ENCODE peak calls at places on chromosome 1, in six cellular contexts. W is keratinocyte, S is A549, T is mesendoderm, V is GM23338, B is AG04450. F is an unnamed sample.

GRCh38 chr1:229254910-229255541 is 15.9 kb upstream of the RAB4A start:
- DNase-seq in W (no peak), S (no peak), T (peak), V (peak), B (no peak), F (no peak)

GRCh38 chr1:201137579-201138310 is 10.8 kb upstream of the ASCL5 start:
- DNase-seq in W (no peak), S (no peak), T (no peak), V (no peak), B (peak), F (no peak)

GRCh38 chr1:185338719-185339622 is 21.9 kb upstream of the IVNS1ABP start:
- DNase-seq in W (no peak), S (no peak), T (no peak), V (peak), B (no peak), F (no peak)

GRCh38 chr1:202304370-202304769 is 37.4 kb downstream of the UBE2T start:
- DNase-seq in W (no peak), S (no peak), T (no peak), V (no peak), B (no peak), F (no peak)

GRCh38 chr1:199914546-199914945 is 113.0 kb upstream of the NR5A2 start:
- DNase-seq in W (no peak), S (no peak), T (no peak), V (no peak), B (no peak), F (no peak)

GRCh38 chr1:244833734-244834595 is 1.5 kb upstream of the COX20 start:
- DNase-seq in W (no peak), S (peak), T (peak), V (peak), B (no peak), F (peak)

GRCh38 chr1:108561145-108561458 is 1.2 kb downstream of the EEIG2 start:
- DNase-seq in W (no peak), S (peak), T (no peak), V (no peak), B (no peak), F (no peak)

GRCh38 chr1:226985839-226986463 is 45.9 kb downstream of the COQ8A start:
- DNase-seq in W (no peak), S (no peak), T (no peak), V (no peak), B (no peak), F (no peak)

GRCh38 chr1:66227966-66228365 is 306.0 kb upstream of the SGIP1 start:
- DNase-seq in W (no peak), S (no peak), T (no peak), V (no peak), B (no peak), F (no peak)

GRCh38 chr1:16088996-16089395 is 15.5 kb upstream of the FAM131C start:
- DNase-seq in W (no peak), S (no peak), T (no peak), V (no peak), B (peak), F (no peak)

GRCh38 chr1:154912755-154913154 is 23.8 kb downstream of the PMVK start:
- DNase-seq in W (no peak), S (no peak), T (no peak), V (no peak), B (no peak), F (no peak)

GRCh38 chr1:191026828-191027227 is 549.2 kb upstream of the BRINP3 start:
- DNase-seq in W (no peak), S (no peak), T (no peak), V (no peak), B (no peak), F (no peak)

GRCh38 chr1:173100476-173101107 is 49.9 kb upstream of the TNFSF18 start:
- DNase-seq in W (no peak), S (no peak), T (no peak), V (no peak), B (no peak), F (no peak)

GRCh38 chr1:54310439-54311328 is 95.5 kb downstream of the SSBP3 start:
- DNase-seq in W (no peak), S (peak), T (peak), V (peak), B (no peak), F (no peak)

GRCh38 chr1:12454406-12455391 is 163.3 kb downstream of the DHRS3 start:
- DNase-seq in W (no peak), S (no peak), T (no peak), V (no peak), B (no peak), F (no peak)

GRCh38 chr1:178091986-178092745 is 1.7 kb upstream of the RASAL2 start:
- DNase-seq in W (peak), S (no peak), T (peak), V (no peak), B (no peak), F (no peak)

GRCh38 chr1:168551688-168552087 is 7.9 kb upstream of the XCL2 start:
- DNase-seq in W (no peak), S (no peak), T (no peak), V (no peak), B (no peak), F (no peak)

GRCh38 chr1:44219301-44219626 is 6.0 kb downstream of the DMAP1 start:
- DNase-seq in W (no peak), S (no peak), T (no peak), V (no peak), B (no peak), F (no peak)

GRCh38 chr1:154624756-154625643 is 17.0 kb upstream of the ADAR start:
- DNase-seq in W (no peak), S (no peak), T (no peak), V (no peak), B (peak), F (no peak)

GRCh38 chr1:93437976-93438605 is 9.8 kb upstream of the FNBP1L start:
- DNase-seq in W (no peak), S (peak), T (peak), V (peak), B (peak), F (no peak)

GRCh38 chr1:37483785-37484184 is 9.4 kb downstream of the ZC3H12A start:
- DNase-seq in W (peak), S (no peak), T (no peak), V (no peak), B (no peak), F (no peak)

GRCh38 chr1:26733982-26734381 is 38.2 kb downstream of the ARID1A start:
- DNase-seq in W (peak), S (no peak), T (no peak), V (no peak), B (no peak), F (no peak)

GRCh38 chr1:42950146-42950480 is 8.6 kb downstream of the SLC2A1 start:
- DNase-seq in W (no peak), S (no peak), T (no peak), V (no peak), B (no peak), F (no peak)

GRCh38 chr1:64263856-64264255 is 60.4 kb downstream of the UBE2U start:
- DNase-seq in W (no peak), S (no peak), T (no peak), V (no peak), B (no peak), F (no peak)

GRCh38 chr1:236275586-236275985 is 6.2 kb downstream of the ERO1B start:
- DNase-seq in W (no peak), S (no peak), T (no peak), V (no peak), B (no peak), F (no peak)

GRCh38 chr1:27026621-27027574 is 14.2 kb upstream of the TENT5B start:
- DNase-seq in W (no peak), S (no peak), T (peak), V (peak), B (no peak), F (no peak)

GRCh38 chr1:201454568-201454967 is 14.4 kb downstream of the PHLDA3 start:
- DNase-seq in W (no peak), S (no peak), T (no peak), V (no peak), B (no peak), F (no peak)

GRCh38 chr1:227942021-227942715 is 5.6 kb downstream of the WNT9A start:
- DNase-seq in W (no peak), S (no peak), T (no peak), V (peak), B (no peak), F (no peak)

GRCh38 chr1:93680121-93681094 is 1.2 kb downstream of the BCAR3 start:
- DNase-seq in W (no peak), S (peak), T (peak), V (peak), B (peak), F (no peak)

GRCh38 chr1:181143081-181143859 is 54.8 kb downstream of the IER5 start:
- DNase-seq in W (no peak), S (no peak), T (no peak), V (no peak), B (no peak), F (no peak)

GRCh38 chr1:181140891-181141290 is 52.4 kb downstream of the IER5 start:
- DNase-seq in W (no peak), S (no peak), T (no peak), V (no peak), B (no peak), F (no peak)

GRCh38 chr1:181144238-181144637 is 55.7 kb downstream of the IER5 start:
- DNase-seq in W (no peak), S (no peak), T (no peak), V (no peak), B (no peak), F (no peak)

GRCh38 chr1:181141431-181141910 is 53.0 kb downstream of the IER5 start:
- DNase-seq in W (no peak), S (no peak), T (no peak), V (no peak), B (no peak), F (no peak)

GRCh38 chr1:181142096-181143043 is 53.9 kb downstream of the IER5 start:
- DNase-seq in W (no peak), S (peak), T (peak), V (peak), B (peak), F (no peak)
- H3K27ac ChIP-seq in W (peak), S (peak), T (no peak), V (no peak), B (peak), F (peak)

GRCh38 chr1:30755334-30755733 is 2.2 kb downstream of the LAPTM5 start:
- DNase-seq in W (no peak), S (no peak), T (no peak), V (no peak), B (no peak), F (no peak)
- H3K27ac ChIP-seq in W (no peak), S (no peak), T (no peak), V (no peak), B (no peak), F (no peak)

GRCh38 chr1:67888208-67888607 is 54.9 kb upstream of the GNG12 start:
- DNase-seq in W (no peak), S (no peak), T (no peak), V (no peak), B (no peak), F (no peak)
- H3K27ac ChIP-seq in W (no peak), S (no peak), T (no peak), V (no peak), B (no peak), F (no peak)

GRCh38 chr1:206508956-206509355 is 1.6 kb downstream of the RASSF5 start:
- DNase-seq in W (no peak), S (no peak), T (no peak), V (no peak), B (peak), F (no peak)
- H3K27ac ChIP-seq in W (no peak), S (no peak), T (no peak), V (no peak), B (no peak), F (peak)

GRCh38 chr1:222068937-222069336 is 327.0 kb upstream of the DUSP10 start:
- DNase-seq in W (no peak), S (no peak), T (no peak), V (no peak), B (no peak), F (no peak)
- H3K27ac ChIP-seq in W (no peak), S (no peak), T (no peak), V (no peak), B (no peak), F (peak)

GRCh38 chr1:234969011-234969441 is 159.6 kb downstream of the TOMM20 start:
- DNase-seq in W (no peak), S (no peak), T (no peak), V (no peak), B (no peak), F (no peak)

GRCh38 chr1:234968470-234968869 is 160.2 kb downstream of the TOMM20 start:
- DNase-seq in W (no peak), S (no peak), T (no peak), V (no peak), B (no peak), F (no peak)

GRCh38 chr1:234970731-234971476 is 157.7 kb downstream of the TOMM20 start:
- DNase-seq in W (no peak), S (no peak), T (peak), V (peak), B (peak), F (no peak)

GRCh38 chr1:234970371-234970730 is 158.3 kb downstream of the TOMM20 start:
- DNase-seq in W (no peak), S (no peak), T (no peak), V (no peak), B (peak), F (no peak)

GRCh38 chr1:234969630-234970370 is 158.8 kb downstream of the TOMM20 start:
- DNase-seq in W (no peak), S (no peak), T (peak), V (peak), B (peak), F (no peak)
- H3K27ac ChIP-seq in W (peak), S (peak), T (peak), V (peak), B (peak), F (peak)

GRCh38 chr1:212287261-212287895 is 2.2 kb downstream of the PPP2R5A start:
- DNase-seq in W (no peak), S (no peak), T (no peak), V (no peak), B (no peak), F (no peak)
- H3K27ac ChIP-seq in W (peak), S (peak), T (no peak), V (no peak), B (no peak), F (no peak)

GRCh38 chr1:29649375-29650040 is 413.2 kb downstream of the PTPRU start:
- DNase-seq in W (no peak), S (no peak), T (peak), V (no peak), B (no peak), F (no peak)

GRCh38 chr1:29648798-29649374 is 412.6 kb downstream of the PTPRU start:
- DNase-seq in W (no peak), S (no peak), T (no peak), V (no peak), B (no peak), F (no peak)

GRCh38 chr1:29651684-29652665 is 415.7 kb downstream of the PTPRU start:
- DNase-seq in W (no peak), S (no peak), T (no peak), V (no peak), B (no peak), F (no peak)

GRCh38 chr1:29650476-29650875 is 414.2 kb downstream of the PTPRU start:
- DNase-seq in W (no peak), S (no peak), T (no peak), V (no peak), B (no peak), F (no peak)

GRCh38 chr1:29650041-29650400 is 413.7 kb downstream of the PTPRU start:
- DNase-seq in W (no peak), S (no peak), T (no peak), V (no peak), B (no peak), F (no peak)
- H3K27ac ChIP-seq in W (no peak), S (no peak), T (no peak), V (no peak), B (no peak), F (no peak)

GRCh38 chr1:8985915-8986813 is 40.1 kb downstream of the SLC2A7 start:
- DNase-seq in W (peak), S (peak), T (no peak), V (no peak), B (peak), F (peak)
- H3K27ac ChIP-seq in W (peak), S (peak), T (no peak), V (no peak), B (peak), F (peak)